ENCODE peak calls at places on chromosomes 6 and 20, in six cellular contexts. D, J, I, P, V and A are unnamed samples.

GRCh38 chr6:155530219-155530834 is 74.7 kb upstream of the NOX3 start:
- DNase-seq in D (no peak), J (peak), I (no peak), P (no peak), V (no peak), A (no peak)

GRCh38 chr20:63740070-63740500 is 509 bp downstream of the SLC2A4RG start:
- DNase-seq in D (peak), J (peak), I (peak), P (no peak), V (no peak), A (peak)

GRCh38 chr20:21548390-21549035 is 34.6 kb upstream of the NKX2-2 start:
- DNase-seq in D (no peak), J (no peak), I (no peak), P (no peak), V (no peak), A (no peak)

GRCh38 chr6:150084426-150084825 is 15.5 kb upstream of the ULBP3 start:
- DNase-seq in D (no peak), J (no peak), I (no peak), P (no peak), V (no peak), A (no peak)

GRCh38 chr6:108652375-108652774 is 91.7 kb downstream of the FOXO3 start:
- DNase-seq in D (no peak), J (no peak), I (no peak), P (no peak), V (no peak), A (no peak)

GRCh38 chr6:105424177-105424783 is 21.4 kb upstream of the PREP start:
- DNase-seq in D (peak), J (peak), I (no peak), P (peak), V (peak), A (no peak)

GRCh38 chr6:164998297-164998696 is 311.1 kb downstream of the C6orf118 start:
- DNase-seq in D (no peak), J (no peak), I (no peak), P (no peak), V (no peak), A (no peak)

GRCh38 chr20:63122626-63123025 is 93.3 kb downstream of the YTHDF1 start:
- DNase-seq in D (no peak), J (no peak), I (peak), P (no peak), V (no peak), A (no peak)

GRCh38 chr20:47922280-47922675 is 137.0 kb upstream of the SULF2 start:
- DNase-seq in D (no peak), J (no peak), I (no peak), P (no peak), V (no peak), A (no peak)

GRCh38 chr20:57323034-57323433 is 6.6 kb upstream of the SPO11 start:
- DNase-seq in D (no peak), J (no peak), I (no peak), P (no peak), V (no peak), A (peak)

GRCh38 chr20:61786230-61786629 is 279.5 kb downstream of the TAF4 start:
- DNase-seq in D (no peak), J (no peak), I (no peak), P (no peak), V (no peak), A (no peak)

GRCh38 chr6:127547215-127547614 is 28.1 kb upstream of the MTCL3 start:
- DNase-seq in D (peak), J (peak), I (no peak), P (no peak), V (no peak), A (no peak)

GRCh38 chr6:139060332-139060731 is 31.8 kb downstream of the ABRACL start:
- DNase-seq in D (no peak), J (peak), I (no peak), P (no peak), V (no peak), A (no peak)